ENCODE peak calls at places on chromosome 2, in six cellular contexts. V, A, O, D, K and F are unnamed samples.

GRCh38 chr2:107936427-107937359 is 49.6 kb upstream of the SLC5A7 start:
- DNase-seq in K (peak; percentile 10), V (no peak), D (no peak), O (peak; percentile 25), A (peak; percentile 11), F (no peak)

GRCh38 chr2:109537565-109538221 is 76.1 kb downstream of the SEPTIN10 start:
- DNase-seq in V (no peak), A (no peak), K (peak; percentile 37), O (no peak), D (peak; percentile 24), F (no peak)

GRCh38 chr2:215847718-215848117 is 165.6 kb downstream of the MREG start:
- DNase-seq in O (no peak), A (no peak), V (no peak), D (no peak), K (no peak), F (no peak)

GRCh38 chr2:61172671-61173070 is 10.7 kb downstream of the C2orf74 start:
- DNase-seq in D (no peak), A (no peak), K (no peak), O (no peak), V (no peak), F (no peak)

GRCh38 chr2:30752811-30753210 is 54.4 kb downstream of the CAPN13 start:
- DNase-seq in A (no peak), V (no peak), K (no peak), D (no peak), O (no peak), F (no peak)

GRCh38 chr2:182672471-182673165 is 43.4 kb upstream of the DNAJC10 start:
- DNase-seq in O (no peak), V (no peak), K (no peak), A (peak; percentile 55), D (no peak), F (no peak)

GRCh38 chr2:100907832-100908231 is 87.9 kb downstream of the NPAS2 start:
- DNase-seq in O (no peak), K (no peak), V (no peak), A (no peak), D (no peak), F (no peak)

GRCh38 chr2:77458216-77458615 is 64.0 kb downstream of the LRRTM4 start:
- DNase-seq in O (no peak), A (no peak), V (no peak), K (no peak), D (no peak), F (no peak)

GRCh38 chr2:174914894-174915760 is 90.1 kb downstream of the CHN1 start:
- DNase-seq in D (peak; percentile 34), V (no peak), O (peak; percentile 31), A (no peak), K (no peak), F (peak; percentile 21)

GRCh38 chr2:152166633-152167032 is 8.9 kb downstream of the STAM2 start:
- DNase-seq in V (no peak), O (no peak), D (no peak), K (no peak), A (no peak), F (no peak)

GRCh38 chr2:232521524-232521923 is 1.3 kb downstream of the PRSS56 start:
- DNase-seq in D (no peak), V (no peak), O (no peak), A (no peak), K (no peak), F (no peak)

GRCh38 chr2:120972286-120972685 is 236.6 kb downstream of the GLI2 start:
- DNase-seq in D (no peak), A (no peak), O (no peak), V (no peak), K (no peak), F (no peak)

GRCh38 chr2:230935132-230935435 is 10.0 kb upstream of the GPR55 start:
- DNase-seq in D (peak; percentile 10), O (no peak), K (no peak), A (no peak), V (no peak), F (no peak)
- TF ChIP-seq CTCF in D (no peak), O (no peak), K (no peak), A (no peak), V (no peak), F (no peak)

DNA sequence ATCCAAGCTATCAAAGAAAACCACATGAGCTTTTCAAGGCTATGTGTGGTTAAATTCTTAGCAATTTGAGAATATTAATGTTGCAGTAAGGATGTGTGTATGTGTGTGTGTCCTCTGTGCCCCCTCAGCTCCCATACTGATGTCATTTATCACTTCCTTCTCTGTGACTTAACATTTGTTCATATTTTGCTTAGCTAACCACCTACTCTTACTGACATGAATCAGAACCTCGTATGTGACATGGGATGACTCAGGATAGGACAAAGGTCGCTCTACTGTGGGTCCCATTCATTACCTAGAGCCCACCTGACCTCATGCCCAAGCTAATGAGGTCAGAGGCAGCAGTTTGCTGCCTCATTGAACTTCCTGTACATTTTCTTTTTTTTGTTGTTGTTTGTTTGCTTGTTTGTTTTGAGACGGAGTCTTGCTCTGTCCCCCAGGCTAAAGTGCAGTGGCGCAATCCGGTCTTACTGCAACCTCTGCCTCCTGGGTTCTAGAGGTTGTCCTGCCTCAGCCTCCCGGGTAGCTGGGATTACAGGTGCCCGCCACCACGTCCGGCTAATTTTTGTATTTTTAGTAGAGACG is 36.3 kb downstream of the MOGAT1 start:
- DNase-seq in D (no peak), K (peak; percentile 83), O (no peak), V (no peak), A (peak; percentile 42), F (no peak)
- TF ChIP-seq EP300 in D (no peak), K (no peak), O (no peak), V (no peak), A (no peak), F (no peak)

GRCh38 chr2:46848446-46848845 is 67.2 kb downstream of the MCFD2 start:
- DNase-seq in K (no peak), O (no peak), V (no peak), D (no peak), A (no peak), F (no peak)
- H3K4me3 ChIP-seq in K (no peak overlapping the region), O (peak overlapping the region; percentile 3), V (no peak overlapping the region), D (no peak overlapping the region), A (peak overlapping the region; percentile 2), F (no peak overlapping the region)

DNA sequence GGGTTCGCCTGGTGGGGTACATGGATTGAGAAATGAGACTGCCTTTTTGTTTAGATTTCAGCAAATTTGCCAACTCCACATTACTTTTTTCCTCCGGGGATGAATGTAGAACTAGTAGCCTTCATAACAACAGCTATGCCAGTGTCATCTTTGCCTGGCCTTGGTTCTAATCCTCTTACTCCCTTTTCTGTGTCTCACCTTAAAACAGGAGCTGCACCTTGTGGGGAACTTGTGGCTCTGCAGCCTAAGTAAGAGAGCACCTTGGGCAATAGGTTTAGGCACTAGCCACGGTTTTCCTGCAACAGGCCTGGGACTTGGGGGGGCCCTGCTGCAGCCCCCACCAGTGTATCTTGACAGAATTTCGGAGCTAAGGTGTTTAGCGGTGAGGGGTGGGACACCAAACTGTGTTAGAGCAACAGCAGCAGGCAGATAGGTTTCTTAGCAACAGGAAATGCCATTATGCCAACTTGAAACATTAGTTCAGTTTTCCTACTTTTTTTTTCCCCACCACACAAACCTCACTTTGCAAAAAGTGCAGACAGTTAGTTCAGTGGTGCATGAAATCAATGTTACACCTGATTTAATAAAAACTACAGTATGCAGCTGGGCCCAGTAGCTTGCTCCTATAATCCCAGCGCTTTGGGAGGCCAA is 173.7 kb downstream of the PRKCE start:
- DNase-seq in K (no peak), V (no peak), A (peak; percentile 17), O (no peak), D (no peak), F (no peak)
- TF ChIP-seq CTCF in K (no peak), V (peak; percentile 15), A (no peak), O (no peak), D (no peak), F (no peak)